ENCODE peak calls at places on chromosomes 6 and 20, in four cellular contexts. One of them, this sample, is unnamed.

GRCh38 chr6:113171882-113172281 is 685.3 kb upstream of the MARCKS start:
- DNase-seq in HepG2: no peak
- DNase-seq in GM12878: no peak
- DNase-seq in A549: no peak
- DNase-seq in this sample: no peak

GRCh38 chr6:139883776-139884175 is 509.3 kb upstream of the CITED2 start:
- DNase-seq in HepG2: no peak
- DNase-seq in GM12878: no peak
- DNase-seq in A549: no peak
- DNase-seq in this sample: no peak

GRCh38 chr6:94680672-94681212 is 896.6 kb upstream of the MANEA start:
- DNase-seq in HepG2: no peak
- DNase-seq in GM12878: no peak
- DNase-seq in A549: no peak
- DNase-seq in this sample: no peak

GRCh38 chr6:106360410-106360988 is at the start of gene CRYBG1:
- DNase-seq in HepG2: peak
- DNase-seq in GM12878: no peak
- DNase-seq in A549: peak
- DNase-seq in this sample: peak

GRCh38 chr20:62666736-62667529 is 24.6 kb downstream of the SLCO4A1 start:
- DNase-seq in HepG2: peak
- DNase-seq in GM12878: no peak
- DNase-seq in A549: no peak
- DNase-seq in this sample: no peak

GRCh38 chr6:79762370-79762769 is 131.2 kb downstream of the SH3BGRL2 start:
- DNase-seq in HepG2: no peak
- DNase-seq in GM12878: no peak
- DNase-seq in A549: peak
- DNase-seq in this sample: no peak

GRCh38 chr6:107600111-107600510 is 110.2 kb downstream of the SOBP start:
- DNase-seq in HepG2: no peak
- DNase-seq in GM12878: no peak
- DNase-seq in A549: peak
- DNase-seq in this sample: no peak

GRCh38 chr6:126767741-126768140 is 350.7 kb upstream of the RSPO3 start:
- DNase-seq in HepG2: no peak
- DNase-seq in GM12878: no peak
- DNase-seq in A549: no peak
- DNase-seq in this sample: no peak

GRCh38 chr6:120405947-120406346 is 928.3 kb downstream of the TBC1D32 start:
- DNase-seq in HepG2: no peak
- DNase-seq in GM12878: no peak
- DNase-seq in A549: peak
- DNase-seq in this sample: peak

GRCh38 chr6:166282394-166283032 is 25.7 kb downstream of the PRR18 start:
- DNase-seq in HepG2: no peak
- DNase-seq in GM12878: no peak
- DNase-seq in A549: no peak
- DNase-seq in this sample: no peak

GRCh38 chr6:73694711-73695411 is 1.1 kb upstream of the CD109 start:
- DNase-seq in HepG2: no peak
- DNase-seq in GM12878: no peak
- DNase-seq in A549: peak
- DNase-seq in this sample: no peak

GRCh38 chr20:48066256-48066655 is 281.0 kb upstream of the SULF2 start:
- DNase-seq in HepG2: no peak
- DNase-seq in GM12878: no peak
- DNase-seq in A549: peak
- DNase-seq in this sample: peak

GRCh38 chr6:146968041-146968760 is 236.0 kb upstream of the STXBP5 start:
- DNase-seq in HepG2: no peak
- DNase-seq in GM12878: no peak
- DNase-seq in A549: peak
- DNase-seq in this sample: no peak

GRCh38 chr6:106626485-106626884 is 2.8 kb downstream of the RTN4IP1 start:
- DNase-seq in HepG2: no peak
- DNase-seq in GM12878: no peak
- DNase-seq in A549: no peak
- DNase-seq in this sample: no peak

GRCh38 chr6:49540614-49541013 is 9.9 kb upstream of the C6orf141 start:
- DNase-seq in HepG2: no peak
- DNase-seq in GM12878: no peak
- DNase-seq in A549: peak
- DNase-seq in this sample: no peak

GRCh38 chr6:99362644-99363268 is 13.3 kb upstream of the FAXC start:
- DNase-seq in HepG2: no peak
- DNase-seq in GM12878: no peak
- DNase-seq in A549: no peak
- DNase-seq in this sample: no peak

GRCh38 chr20:61411743-61412142 is 159.7 kb downstream of the CDH4 start:
- DNase-seq in HepG2: no peak
- DNase-seq in GM12878: no peak
- DNase-seq in A549: no peak
- DNase-seq in this sample: no peak

GRCh38 chr6:21371676-21372161 is 221.8 kb upstream of the SOX4 start:
- DNase-seq in HepG2: peak
- DNase-seq in GM12878: no peak
- DNase-seq in A549: peak
- DNase-seq in this sample: no peak

GRCh38 chr6:2196079-2196679 is 49.2 kb downstream of the GMDS start:
- DNase-seq in HepG2: peak
- DNase-seq in GM12878: peak
- DNase-seq in A549: peak
- DNase-seq in this sample: peak

GRCh38 chr6:40930555-40930954 is 108.5 kb downstream of the UNC5CL start:
- DNase-seq in HepG2: no peak
- DNase-seq in GM12878: no peak
- DNase-seq in A549: peak
- DNase-seq in this sample: peak

GRCh38 chr6:28401172-28401571 is 1.6 kb upstream of the ZSCAN12 start:
- DNase-seq in HepG2: no peak
- DNase-seq in GM12878: no peak
- DNase-seq in A549: no peak
- DNase-seq in this sample: no peak

GRCh38 chr6:72650081-72650745 is 28.3 kb downstream of the KCNQ5 start:
- DNase-seq in HepG2: no peak
- DNase-seq in GM12878: no peak
- DNase-seq in A549: no peak
- DNase-seq in this sample: no peak

GRCh38 chr6:52839124-52840055 is 1.2 kb downstream of the GSTA5 start:
- DNase-seq in HepG2: peak
- DNase-seq in GM12878: no peak
- DNase-seq in A549: peak
- DNase-seq in this sample: peak

GRCh38 chr6:85569323-85569722 is 24.3 kb downstream of the SNX14 start:
- DNase-seq in HepG2: no peak
- DNase-seq in GM12878: no peak
- DNase-seq in A549: no peak
- DNase-seq in this sample: no peak

DNA sequence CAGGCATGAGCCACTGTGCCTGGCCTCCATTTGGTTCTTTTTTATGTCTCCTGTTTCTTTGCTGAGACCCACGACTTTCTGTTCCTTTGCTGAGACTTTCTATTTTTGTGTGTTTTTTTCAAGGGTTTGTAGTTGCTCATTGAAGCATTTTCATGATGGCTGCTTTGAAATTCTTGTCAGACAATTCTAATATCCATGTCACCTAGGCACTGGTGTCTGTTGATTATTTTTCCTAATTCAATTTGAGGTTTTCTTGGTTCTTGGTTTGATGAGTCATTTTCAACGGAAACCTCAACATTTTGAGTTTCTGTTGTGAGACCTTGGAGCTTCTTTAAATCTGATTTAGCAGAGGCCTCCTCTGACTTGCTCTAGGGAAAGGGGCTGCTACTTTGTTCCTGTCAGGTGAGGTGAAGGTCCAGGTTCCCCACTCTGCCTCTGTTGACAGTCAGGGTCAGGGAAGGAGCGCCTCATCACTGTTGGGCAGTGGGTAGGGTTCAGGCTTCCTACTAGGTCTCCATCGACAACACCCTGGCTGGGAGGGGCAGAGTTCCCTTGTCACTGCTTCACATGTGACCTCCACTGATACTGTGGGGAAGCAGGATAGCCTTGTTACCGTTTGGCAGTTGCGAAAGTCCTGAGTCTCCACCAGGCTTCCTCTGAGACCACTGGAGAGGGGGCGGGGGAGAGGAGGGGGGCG is 67.2 kb upstream of the RNF24 start:
- DNase-seq in HepG2: peak
- DNase-seq in GM12878: peak
- DNase-seq in A549: no peak
- DNase-seq in this sample: peak
- TF ChIP-seq MYC in HepG2: no peak
- TF ChIP-seq MYC in GM12878: no peak
- TF ChIP-seq MYC in A549: no peak
- TF ChIP-seq MYC in this sample: peak

DNA sequence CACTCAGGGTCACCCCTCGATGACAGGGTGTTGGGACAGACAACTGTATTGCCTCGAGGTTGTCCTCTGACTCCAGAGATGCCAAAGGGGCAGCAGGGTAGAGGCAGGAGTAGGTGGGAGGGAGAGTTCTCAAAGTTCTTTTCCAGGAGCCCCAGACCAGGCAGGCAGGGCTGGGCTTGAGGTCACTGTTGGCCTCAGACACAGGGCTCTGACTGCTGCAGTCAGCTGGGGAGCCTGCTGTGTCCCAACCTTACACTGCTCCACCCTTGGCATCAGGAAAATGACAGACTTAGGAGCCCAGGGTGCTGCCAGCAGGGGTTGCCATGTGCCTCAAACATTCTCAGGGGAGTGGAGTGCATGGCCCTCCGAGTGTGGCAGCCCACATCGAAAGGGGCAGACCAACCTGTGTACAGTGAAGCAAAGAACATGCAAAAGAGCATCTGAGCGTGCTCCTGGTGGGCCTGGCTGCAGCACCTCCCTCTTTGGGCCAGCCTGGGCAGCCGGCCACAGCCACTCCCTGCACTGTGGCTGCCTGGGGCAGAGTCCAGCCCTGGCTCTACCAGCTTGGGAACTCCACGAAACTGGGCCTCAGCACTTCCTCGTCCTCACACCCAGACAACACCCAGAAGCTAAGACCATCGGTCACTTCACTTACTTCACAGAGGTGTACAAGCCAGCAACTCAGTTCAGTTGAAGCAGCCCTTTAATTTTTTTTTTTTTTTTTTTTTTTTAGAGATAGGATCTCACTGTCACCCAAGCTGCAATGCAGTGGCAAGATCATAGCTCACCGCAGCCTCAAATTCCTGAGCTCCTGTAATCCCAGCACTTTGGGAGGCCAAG is 24.0 kb downstream of the C6orf132 start:
- DNase-seq in HepG2: peak
- DNase-seq in GM12878: no peak
- DNase-seq in A549: peak
- DNase-seq in this sample: no peak
- TF ChIP-seq MYC in HepG2: peak
- TF ChIP-seq MYC in GM12878: no peak
- TF ChIP-seq MYC in A549: no peak
- TF ChIP-seq MYC in this sample: no peak

GRCh38 chr6:135521431-135521830 is 23.9 kb upstream of the AHI1 start:
- DNase-seq in HepG2: no peak
- DNase-seq in GM12878: no peak
- DNase-seq in A549: no peak
- DNase-seq in this sample: no peak
- TF ChIP-seq MYC in HepG2: no peak
- TF ChIP-seq MYC in GM12878: no peak
- TF ChIP-seq MYC in A549: no peak
- TF ChIP-seq MYC in this sample: no peak

DNA sequence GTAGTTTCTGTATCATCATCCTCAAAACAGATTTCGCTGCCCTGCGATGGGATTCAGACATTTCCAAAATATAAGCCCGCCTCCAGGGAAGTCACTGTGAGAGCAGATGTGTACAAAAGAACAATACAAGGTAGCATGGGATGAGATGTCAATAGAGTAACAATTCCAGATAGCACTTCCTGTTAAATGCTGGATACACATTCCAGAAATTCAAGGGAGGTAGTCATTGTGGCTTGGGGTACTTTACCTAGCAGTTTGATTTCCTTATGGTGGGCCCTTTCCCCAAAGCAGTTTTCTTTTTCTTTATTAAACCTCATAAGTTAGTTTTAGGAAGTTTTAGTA is 2.5 kb downstream of the RNF217 start:
- DNase-seq in HepG2: no peak
- DNase-seq in GM12878: no peak
- DNase-seq in A549: no peak
- DNase-seq in this sample: no peak
- TF ChIP-seq MYC in HepG2: no peak
- TF ChIP-seq MYC in GM12878: no peak
- TF ChIP-seq MYC in A549: no peak
- TF ChIP-seq MYC in this sample: no peak

GRCh38 chr6:134247271-134247833 is 70.6 kb downstream of the SGK1 start:
- DNase-seq in HepG2: no peak
- DNase-seq in GM12878: peak
- DNase-seq in A549: no peak
- DNase-seq in this sample: no peak
- TF ChIP-seq MYC in HepG2: no peak
- TF ChIP-seq MYC in GM12878: no peak
- TF ChIP-seq MYC in A549: no peak
- TF ChIP-seq MYC in this sample: no peak

GRCh38 chr20:51955756-51956155 is 153.4 kb upstream of the SALL4 start:
- DNase-seq in HepG2: no peak
- DNase-seq in GM12878: no peak
- DNase-seq in A549: no peak
- DNase-seq in this sample: no peak

GRCh38 chr20:51950926-51951325 is 148.6 kb upstream of the SALL4 start:
- DNase-seq in HepG2: no peak
- DNase-seq in GM12878: no peak
- DNase-seq in A549: no peak
- DNase-seq in this sample: no peak

GRCh38 chr20:51958636-51959542 is 156.6 kb upstream of the SALL4 start:
- DNase-seq in HepG2: no peak
- DNase-seq in GM12878: no peak
- DNase-seq in A549: no peak
- DNase-seq in this sample: no peak

GRCh38 chr20:51958099-51958498 is 155.8 kb upstream of the SALL4 start:
- DNase-seq in HepG2: no peak
- DNase-seq in GM12878: no peak
- DNase-seq in A549: no peak
- DNase-seq in this sample: no peak

DNA sequence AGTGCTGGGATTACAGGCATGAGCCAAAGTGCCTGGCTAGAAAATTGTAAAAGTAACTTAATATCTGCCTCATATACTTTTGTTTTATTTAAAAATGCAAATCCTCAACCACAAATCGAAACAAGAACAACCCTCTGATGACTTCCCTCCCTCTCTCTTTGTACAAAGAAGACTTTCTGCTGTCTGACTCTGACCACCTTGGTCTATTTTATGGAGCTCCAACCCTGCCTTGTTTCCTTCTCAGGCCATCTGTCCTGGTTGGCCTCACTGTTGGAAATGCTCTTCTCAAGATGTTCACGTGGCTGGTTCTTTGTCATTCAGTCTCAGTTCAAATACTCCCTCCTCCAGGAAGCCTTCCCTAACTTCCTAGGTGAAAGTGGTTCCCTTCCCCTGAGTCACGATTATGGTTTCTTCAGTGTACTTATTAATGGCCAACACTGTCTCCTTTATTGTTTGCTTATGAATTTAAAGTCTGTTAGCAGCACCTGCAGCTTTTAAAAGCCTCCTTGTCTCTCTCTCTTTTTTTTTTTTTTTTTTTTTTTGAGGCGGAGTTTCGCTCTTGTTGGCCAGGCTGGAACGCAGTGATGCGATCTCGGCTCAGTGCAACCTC is 151.5 kb upstream of the SALL4 start:
- DNase-seq in HepG2: no peak
- DNase-seq in GM12878: no peak
- DNase-seq in A549: no peak
- DNase-seq in this sample: no peak
- TF ChIP-seq MYC in HepG2: no peak
- TF ChIP-seq MYC in GM12878: no peak
- TF ChIP-seq MYC in A549: no peak
- TF ChIP-seq MYC in this sample: no peak